ENCODE peak calls at places on chromosomes 6 and 20, in six cellular contexts. J is heart right ventricle, O is ovary, E is pancreas, Z is mesenchymal stem cell, S is H9. Q is an unnamed sample.

GRCh38 chr6:118764766-118765165 is 113.4 kb upstream of the CEP85L start:
- DNase-seq in O (no peak), J (no peak), E (no peak), S (peak; percentile 2), Z (no peak), Q (no peak)

GRCh38 chr20:52145587-52145986 is 46.0 kb downstream of the ZFP64 start:
- DNase-seq in E (no peak), O (no peak), Z (no peak), J (no peak), S (no peak), Q (no peak)

GRCh38 chr6:170080828-170081368 is 210.0 kb downstream of the DLL1 start:
- DNase-seq in O (no peak), J (no peak), Z (no peak), E (peak; percentile 48), S (peak; percentile 21), Q (no peak)

GRCh38 chr20:59749293-59749680 is 144.9 kb downstream of the PHACTR3 start:
- DNase-seq in Z (no peak), O (no peak), E (no peak), J (peak; percentile 36), S (no peak), Q (no peak)

GRCh38 chr6:45084257-45084656 is 243.9 kb upstream of the RUNX2 start:
- DNase-seq in J (no peak), O (no peak), S (no peak), Z (no peak), E (no peak), Q (peak; percentile 65)

GRCh38 chr6:19804362-19805145 is 32.6 kb upstream of the ID4 start:
- DNase-seq in S (peak; percentile 96), Z (peak; percentile 98), O (peak; percentile 97), E (peak; percentile 96), J (peak; percentile 97), Q (peak; percentile 78)

GRCh38 chr6:165034271-165034741 is 275.1 kb downstream of the C6orf118 start:
- DNase-seq in J (no peak), S (no peak), Z (peak; percentile 76), E (no peak), O (no peak), Q (no peak)

GRCh38 chr6:36793913-36794703 is 45.1 kb downstream of the CPNE5 start:
- DNase-seq in J (no peak), Z (no peak), O (peak; percentile 40), S (no peak), E (no peak), Q (no peak)

GRCh38 chr6:11645016-11645415 is 107.5 kb downstream of the TMEM170B start:
- DNase-seq in E (no peak), Z (peak; percentile 87), J (no peak), S (no peak), O (no peak), Q (no peak)

GRCh38 chr6:139748353-139749146 is 374.1 kb upstream of the CITED2 start:
- DNase-seq in Z (peak; percentile 41), E (no peak), S (no peak), J (no peak), O (no peak), Q (peak; percentile 68)

GRCh38 chr20:50399917-50400704 is 110.1 kb upstream of the PTPN1 start:
- DNase-seq in E (no peak), J (no peak), Z (peak; percentile 56), S (no peak), O (no peak), Q (peak; percentile 36)

GRCh38 chr6:34680802-34681515 is 15.6 kb downstream of the ILRUN start:
- DNase-seq in S (no peak), J (no peak), E (no peak), O (no peak), Z (peak; percentile 63), Q (no peak)

GRCh38 chr20:20161611-20162010 is 109.3 kb downstream of the CFAP61 start:
- DNase-seq in O (no peak), E (no peak), S (no peak), J (no peak), Z (no peak), Q (no peak)

GRCh38 chr6:37222125-37222967 is 35.2 kb upstream of the TBC1D22B start:
- DNase-seq in E (peak; percentile 88), S (peak; percentile 98), J (peak; percentile 75), Z (peak; percentile 90), O (peak; percentile 83), Q (peak; percentile 92)

GRCh38 chr6:1105833-1106400 is 206.0 kb upstream of the FOXQ1 start:
- DNase-seq in S (no peak), Z (no peak), O (no peak), E (no peak), J (no peak), Q (no peak)

GRCh38 chr6:139373928-139374356 is 506 bp downstream of the CITED2 start:
- DNase-seq in S (no peak), J (no peak), O (no peak), E (no peak), Z (no peak), Q (no peak)

GRCh38 chr6:128515550-128516513 is 4.6 kb downstream of the PTPRK start:
- DNase-seq in S (no peak), Z (peak; percentile 59), O (no peak), E (no peak), J (no peak), Q (no peak)

GRCh38 chr20:31641391-31641790 is 3.7 kb downstream of the COX4I2 start:
- DNase-seq in O (no peak), S (no peak), J (no peak), E (no peak), Z (no peak), Q (no peak)

GRCh38 chr20:4289875-4290274 is 274.5 kb upstream of the RNF24 start:
- DNase-seq in Z (no peak), J (no peak), O (no peak), E (no peak), S (no peak), Q (no peak)

GRCh38 chr20:35968930-35969329 is 540 bp downstream of the CNBD2 start:
- DNase-seq in O (no peak), Z (no peak), E (no peak), S (no peak), J (no peak), Q (no peak)

GRCh38 chr6:54697423-54697822 is 149.1 kb upstream of the FAM83B start:
- DNase-seq in Z (no peak), O (no peak), J (no peak), S (no peak), E (no peak), Q (peak; percentile 55)

GRCh38 chr20:1462834-1463233 is 3.8 kb downstream of the NSFL1C start:
- DNase-seq in S (no peak), E (no peak), Z (no peak), O (no peak), J (no peak), Q (no peak)

GRCh38 chr6:27809067-27809938 is 102.9 kb downstream of the OR2B2 start:
- DNase-seq in Z (no peak), O (no peak), E (no peak), J (no peak), S (no peak), Q (no peak)

GRCh38 chr6:27541212-27541931 is 68.5 kb upstream of the ZNF184 start:
- DNase-seq in J (no peak), O (no peak), Z (no peak), S (peak; percentile 60), E (no peak), Q (no peak)

GRCh38 chr6:22248513-22249308 is 48.1 kb downstream of the PRL start:
- DNase-seq in O (no peak), J (no peak), S (no peak), E (no peak), Z (peak; percentile 74), Q (no peak)

GRCh38 chr20:17614176-17614811 is 44.4 kb downstream of the DSTN start:
- DNase-seq in Z (peak; percentile 54), J (peak; percentile 86), E (peak; percentile 80), O (peak; percentile 84), S (peak; percentile 31), Q (no peak)

GRCh38 chr6:157632821-157633220 is 190.2 kb upstream of the SNX9 start:
- DNase-seq in E (no peak), O (no peak), Z (no peak), J (no peak), S (no peak), Q (no peak)

GRCh38 chr6:99618649-99619408 is 12.2 kb downstream of the PRDM13 start:
- DNase-seq in O (no peak), E (no peak), J (no peak), Z (no peak), S (peak; percentile 91), Q (no peak)

GRCh38 chr6:144264270-144265060 is 20.7 kb upstream of the UTRN start:
- DNase-seq in Z (peak; percentile 89), S (peak; percentile 57), E (no peak), J (no peak), O (peak; percentile 25), Q (peak; percentile 85)

GRCh38 chr6:113857565-113858066 is 471 bp downstream of the MARCKS start:
- DNase-seq in J (peak; percentile 29), O (peak; percentile 47), Z (no peak), E (peak; percentile 66), S (no peak), Q (peak; percentile 22)

GRCh38 chr6:158008894-158009891 is 27.5 kb downstream of the SYNJ2 start:
- DNase-seq in E (peak; percentile 59), O (peak; percentile 71), Z (peak; percentile 89), J (no peak), S (no peak), Q (no peak)

GRCh38 chr6:157460182-157460999 is 79.4 kb downstream of the ZDHHC14 start:
- DNase-seq in O (no peak), E (no peak), S (no peak), Z (no peak), J (no peak), Q (no peak)

GRCh38 chr20:44133424-44133823 is 53.6 kb downstream of the JPH2 start:
- DNase-seq in J (no peak), O (no peak), Z (no peak), E (no peak), S (no peak), Q (no peak)
- H3K27ac ChIP-seq in J (no peak overlapping the region), O (no peak overlapping the region), Z (no peak overlapping the region), E (no peak overlapping the region), S (no peak overlapping the region), Q (no peak overlapping the region)

DNA sequence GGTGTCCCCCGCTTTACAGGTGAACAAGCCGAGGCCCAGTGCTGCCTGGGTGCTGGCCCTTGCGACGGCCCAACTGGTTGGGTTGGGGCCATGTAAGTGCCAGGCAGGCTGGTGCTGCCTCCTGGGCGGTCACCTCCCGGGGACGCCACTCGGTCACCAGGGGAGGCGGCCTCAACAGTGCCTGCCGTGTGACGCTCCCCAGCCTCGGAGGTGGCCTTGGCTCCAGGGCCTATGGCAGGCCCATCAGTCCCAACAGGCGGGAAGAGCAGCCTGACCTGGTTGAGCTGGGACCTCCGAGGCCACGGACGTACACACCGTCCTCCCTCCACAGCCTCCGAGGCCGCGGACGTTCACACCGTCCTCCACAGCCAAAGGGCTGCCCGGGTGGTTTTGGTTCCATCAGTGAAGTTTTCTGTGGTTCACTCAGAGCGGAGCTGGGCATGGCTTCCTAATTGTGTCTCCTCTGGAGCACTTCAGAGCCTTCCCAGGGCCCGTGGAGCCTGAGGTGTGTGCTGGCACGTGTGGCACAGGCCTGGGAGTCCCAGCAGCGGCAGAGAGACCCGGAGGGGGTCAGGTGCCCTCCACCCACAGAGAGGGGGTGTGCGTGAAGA is 19.3 kb upstream of the SLCO4A1 start:
- DNase-seq in O (peak; percentile 35), J (no peak), S (no peak), E (no peak), Z (no peak), Q (no peak)
- H3K4me1 ChIP-seq in O (peaks cover 13% of the 10 kb centered on the region), J (peaks cover 41% of the 10 kb centered on the region), S (peaks cover 2% of the 10 kb centered on the region), E (peaks cover 16% of the 10 kb centered on the region), Z (peaks cover 61% of the 10 kb centered on the region), Q (peaks cover 14% of the 10 kb centered on the region)

GRCh38 chr6:135072753-135073152 is 18.1 kb upstream of the HBS1L start:
- DNase-seq in O (no peak), J (no peak), E (no peak), Z (no peak), S (no peak), Q (no peak)
- H3K27ac ChIP-seq in O (no peak overlapping the region), J (no peak overlapping the region), E (no peak overlapping the region), Z (no peak overlapping the region), S (no peak overlapping the region), Q (no peak overlapping the region)

GRCh38 chr6:16089232-16089843 is 39.5 kb upstream of the MYLIP start:
- DNase-seq in J (no peak), E (no peak), Z (peak; percentile 87), S (no peak), O (no peak), Q (peak; percentile 7)
- H3K4me1 ChIP-seq in J (no peaks in the 10 kb centered on the region), E (no peaks in the 10 kb centered on the region), Z (no peaks in the 10 kb centered on the region), S (no peaks in the 10 kb centered on the region), O (no peaks in the 10 kb centered on the region), Q (no peaks in the 10 kb centered on the region)